ENCODE peak calls at places on chromosomes 13 and 19, in six cellular contexts. S is endodermal cell; B is activated naive CD8-positive, alpha-beta T cell treated with anti-CD3 and anti-CD28 coated beads for 36 hours; H is nephron progenitor cell; K is EL; Y is CD4-positive, alpha-beta T cell. V is an unnamed sample.

GRCh38 chr19:42075364-42075615 is 676 bp upstream of the ZNF574 start:
- DNase-seq in K (no peak), Y (no peak), S (no peak), B (no peak), H (no peak), V (no peak)

GRCh38 chr13:79212064-79212619 is 193.9 kb downstream of the RBM26 start:
- DNase-seq in K (no peak), H (no peak), S (no peak), B (no peak), Y (no peak), V (no peak)

GRCh38 chr19:33496496-33496895 is 25.1 kb downstream of the PEPD start:
- DNase-seq in H (no peak), Y (no peak), K (no peak), B (no peak), S (no peak), V (no peak)

GRCh38 chr19:56170261-56170660 is 5.5 kb upstream of the GALP start:
- DNase-seq in K (no peak), H (no peak), S (no peak), Y (no peak), B (no peak), V (no peak)

GRCh38 chr13:66974174-66974573 is 256.0 kb downstream of the PCDH9 start:
- DNase-seq in Y (no peak), B (no peak), H (no peak), K (no peak), S (no peak), V (no peak)

GRCh38 chr19:12866416-12867119 is 14.7 kb downstream of the DNASE2 start:
- DNase-seq in H (no peak), B (no peak), Y (no peak), K (no peak), S (peak), V (no peak)

GRCh38 chr19:47068246-47068645 is 19.8 kb upstream of the TMEM160 start:
- DNase-seq in Y (no peak), K (no peak), H (no peak), B (no peak), S (peak), V (no peak)

GRCh38 chr13:30224732-30225131 is 82.6 kb downstream of the KATNAL1 start:
- DNase-seq in H (no peak), B (no peak), S (no peak), Y (no peak), K (peak), V (no peak)

GRCh38 chr19:10766681-10767201 is 48.9 kb downstream of the DNM2 start:
- DNase-seq in B (no peak), K (no peak), S (no peak), Y (no peak), H (no peak), V (no peak)

GRCh38 chr13:88068975-88069374 is 397.8 kb downstream of the SLITRK5 start:
- DNase-seq in S (peak), H (peak), B (no peak), K (no peak), Y (no peak), V (no peak)

GRCh38 chr13:44402902-44403719 is 29.5 kb downstream of the SERP2 start:
- DNase-seq in B (no peak), S (peak), Y (no peak), H (no peak), K (no peak), V (no peak)

GRCh38 chr19:33368074-33368864 is 5.2 kb upstream of the CEBPG start:
- DNase-seq in K (peak), Y (no peak), S (no peak), H (no peak), B (no peak), V (no peak)

V was measured in esophagus squamous epithelium.